ENCODE peak calls at places on chromosome 12, in ten cellular contexts. One of them, this sample, is unnamed.
A peak's percentile ranks its signal among the peaks of the same experiment; 100 is the strongest.

GRCh38 chr12:117830471-117830870 is 138.3 kb downstream of the KSR2 start:
- DNase-seq in sigmoid colon: peak; percentile 0
- DNase-seq in lung microvascular endothelial cell: no peak
- DNase-seq in kidney: no peak
- DNase-seq in A549: no peak
- DNase-seq in GM10248: no peak
- DNase-seq in endothelial cell: no peak
- DNase-seq in stimulated activated naive CD4-positive, alpha-beta T cell: no peak
- DNase-seq in NCI-H1092 treated with DMSO at 0.1 percent for 48 hours: no peak
- DNase-seq in tibial artery: no peak
- DNase-seq in this sample: no peak

GRCh38 chr12:109892165-109892715 is 7.8 kb upstream of the TCHP start:
- DNase-seq in sigmoid colon: no peak
- DNase-seq in lung microvascular endothelial cell: no peak
- DNase-seq in kidney: no peak
- DNase-seq in A549: no peak
- DNase-seq in GM10248: no peak
- DNase-seq in endothelial cell: no peak
- DNase-seq in stimulated activated naive CD4-positive, alpha-beta T cell: no peak
- DNase-seq in NCI-H1092 treated with DMSO at 0.1 percent for 48 hours: no peak
- DNase-seq in tibial artery: no peak
- DNase-seq in this sample: no peak

GRCh38 chr12:84986586-84986985 is 49.5 kb downstream of the TSPAN19 start:
- DNase-seq in sigmoid colon: no peak
- DNase-seq in lung microvascular endothelial cell: no peak
- DNase-seq in kidney: no peak
- DNase-seq in A549: no peak
- DNase-seq in GM10248: no peak
- DNase-seq in endothelial cell: no peak
- DNase-seq in stimulated activated naive CD4-positive, alpha-beta T cell: no peak
- DNase-seq in NCI-H1092 treated with DMSO at 0.1 percent for 48 hours: peak; percentile 42
- DNase-seq in tibial artery: no peak
- DNase-seq in this sample: no peak

GRCh38 chr12:119006749-119007148 is 25.4 kb downstream of the SRRM4 start:
- DNase-seq in sigmoid colon: no peak
- DNase-seq in lung microvascular endothelial cell: no peak
- DNase-seq in kidney: peak; percentile 48
- DNase-seq in A549: no peak
- DNase-seq in GM10248: no peak
- DNase-seq in endothelial cell: no peak
- DNase-seq in stimulated activated naive CD4-positive, alpha-beta T cell: no peak
- DNase-seq in NCI-H1092 treated with DMSO at 0.1 percent for 48 hours: peak; percentile 46
- DNase-seq in tibial artery: no peak
- DNase-seq in this sample: no peak

GRCh38 chr12:112163471-112164325 is 38.3 kb downstream of the TRAFD1 start:
- DNase-seq in sigmoid colon: peak; percentile 57
- DNase-seq in lung microvascular endothelial cell: no peak
- DNase-seq in kidney: no peak
- DNase-seq in A549: no peak
- DNase-seq in GM10248: no peak
- DNase-seq in endothelial cell: no peak
- DNase-seq in stimulated activated naive CD4-positive, alpha-beta T cell: no peak
- DNase-seq in NCI-H1092 treated with DMSO at 0.1 percent for 48 hours: no peak
- DNase-seq in tibial artery: peak; percentile 57
- DNase-seq in this sample: no peak

GRCh38 chr12:66733321-66733720 is 54.4 kb upstream of the GRIP1 start:
- DNase-seq in sigmoid colon: no peak
- DNase-seq in lung microvascular endothelial cell: no peak
- DNase-seq in kidney: no peak
- DNase-seq in A549: no peak
- DNase-seq in GM10248: no peak
- DNase-seq in endothelial cell: no peak
- DNase-seq in stimulated activated naive CD4-positive, alpha-beta T cell: no peak
- DNase-seq in NCI-H1092 treated with DMSO at 0.1 percent for 48 hours: no peak
- DNase-seq in tibial artery: no peak
- DNase-seq in this sample: no peak

GRCh38 chr12:55743131-55743921 is 404 bp downstream of the GDF11 start:
- DNase-seq in sigmoid colon: peak; percentile 85
- DNase-seq in lung microvascular endothelial cell: peak; percentile 83
- DNase-seq in kidney: peak; percentile 91
- DNase-seq in A549: peak; percentile 65
- DNase-seq in GM10248: peak; percentile 75
- DNase-seq in endothelial cell: peak; percentile 67
- DNase-seq in stimulated activated naive CD4-positive, alpha-beta T cell: peak; percentile 71
- DNase-seq in NCI-H1092 treated with DMSO at 0.1 percent for 48 hours: no peak
- DNase-seq in tibial artery: peak; percentile 69
- DNase-seq in this sample: no peak

GRCh38 chr12:47752121-47752520 is 6.6 kb downstream of the RAPGEF3 start:
- DNase-seq in sigmoid colon: no peak
- DNase-seq in lung microvascular endothelial cell: no peak
- DNase-seq in kidney: no peak
- DNase-seq in A549: no peak
- DNase-seq in GM10248: no peak
- DNase-seq in endothelial cell: no peak
- DNase-seq in stimulated activated naive CD4-positive, alpha-beta T cell: no peak
- DNase-seq in NCI-H1092 treated with DMSO at 0.1 percent for 48 hours: no peak
- DNase-seq in tibial artery: no peak
- DNase-seq in this sample: no peak

This sample was measured in tibial nerve.